ENCODE peak calls at places on chromosome 7, in eight cellular contexts. E is mucosa of descending colon, N is retinal pigment epithelial cell, C is kidney, R is H9, L is choroid plexus epithelial cell, Q is CD14-positive monocyte, X is ascending aorta. H is an unnamed sample.

GRCh38 chr7:16730937-16731336 is 22.6 kb upstream of the TSPAN13 start:
- DNase-seq in E (no peak), N (no peak), C (no peak), R (no peak), L (no peak), Q (no peak), X (no peak), H (no peak)

GRCh38 chr7:155216475-155217272 is 81.0 kb upstream of the INSIG1 start:
- DNase-seq in E (no peak), N (no peak), C (no peak), R (no peak), L (no peak), Q (no peak), X (no peak), H (no peak)

GRCh38 chr7:29112721-29113120 is 33.6 kb downstream of the CPVL start:
- DNase-seq in E (no peak), N (no peak), C (no peak), R (no peak), L (no peak), Q (no peak), X (no peak), H (no peak)

GRCh38 chr7:124201768-124202349 is 169.0 kb upstream of the TMEM229A start:
- DNase-seq in E (no peak), N (peak; percentile 17), C (no peak), R (no peak), L (peak; percentile 31), Q (no peak), X (no peak), H (no peak)

GRCh38 chr7:111175908-111176307 is 85.0 kb downstream of the LRRN3 start:
- DNase-seq in E (no peak), N (no peak), C (no peak), R (no peak), L (no peak), Q (no peak), X (no peak), H (no peak)

GRCh38 chr7:47335071-47335470 is 246.8 kb downstream of the TNS3 start:
- DNase-seq in E (no peak), N (no peak), C (no peak), R (no peak), L (no peak), Q (no peak), X (no peak), H (no peak)

GRCh38 chr7:18116661-18117060 is 89.0 kb upstream of the PRPS1L1 start:
- DNase-seq in E (no peak), N (peak; percentile 49), C (no peak), R (no peak), L (no peak), Q (no peak), X (no peak), H (no peak)

GRCh38 chr7:36726311-36726710 is 2.0 kb upstream of the AOAH start:
- DNase-seq in E (no peak), N (no peak), C (no peak), R (no peak), L (no peak), Q (peak; percentile 55), X (no peak), H (no peak)

GRCh38 chr7:23347682-23348180 is 48.6 kb downstream of the MALSU1 start:
- DNase-seq in E (no peak), N (peak; percentile 77), C (no peak), R (no peak), L (peak; percentile 90), Q (no peak), X (no peak), H (no peak)

DNA sequence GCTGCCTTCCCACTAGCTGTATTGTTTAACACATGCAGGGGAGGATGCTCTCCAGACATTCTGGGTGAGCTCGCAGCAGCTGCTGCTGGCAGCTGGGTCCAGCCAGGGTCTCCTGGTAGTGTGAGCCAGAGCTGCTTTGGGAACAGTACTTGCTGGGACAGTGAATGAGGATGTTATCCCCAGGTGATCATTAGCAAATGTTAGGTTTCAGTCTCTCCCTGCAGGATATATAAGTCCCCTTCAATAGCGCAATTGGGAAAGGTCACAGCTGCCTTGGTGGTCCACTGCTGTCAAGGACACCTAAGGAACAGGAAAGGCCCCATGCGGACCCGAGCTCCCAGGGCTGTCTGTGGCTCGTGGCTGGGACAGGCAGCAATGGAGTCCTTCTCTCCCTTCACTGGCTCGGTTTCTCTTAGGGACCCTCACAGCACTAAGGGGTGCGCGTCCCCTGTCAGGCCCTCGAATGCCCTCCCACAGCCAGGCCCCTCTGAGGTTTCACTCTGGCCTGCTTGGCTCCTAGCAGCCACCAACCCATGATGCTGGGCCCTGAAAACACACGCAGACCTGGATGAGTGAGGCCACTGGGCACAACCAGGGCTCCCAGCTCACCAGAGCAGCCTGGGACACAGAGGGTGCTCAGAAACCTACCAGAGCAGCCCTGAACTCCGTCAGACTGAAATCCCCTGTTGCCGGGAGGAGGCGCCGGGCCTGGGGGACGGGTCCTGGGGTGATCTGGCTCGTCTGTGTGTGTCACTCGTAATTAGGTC is 173.0 kb upstream of the LANCL2 start:
- DNase-seq in E (no peak), N (no peak), C (no peak), R (peak; percentile 57), L (peak; percentile 47), Q (no peak), X (no peak), H (no peak)
- TF ChIP-seq CTCF in E (no peak), N (peak; percentile 35), C (no peak), R (no peak), L (peak; percentile 38), Q (no peak), X (no peak), H (peak; percentile 24)

DNA sequence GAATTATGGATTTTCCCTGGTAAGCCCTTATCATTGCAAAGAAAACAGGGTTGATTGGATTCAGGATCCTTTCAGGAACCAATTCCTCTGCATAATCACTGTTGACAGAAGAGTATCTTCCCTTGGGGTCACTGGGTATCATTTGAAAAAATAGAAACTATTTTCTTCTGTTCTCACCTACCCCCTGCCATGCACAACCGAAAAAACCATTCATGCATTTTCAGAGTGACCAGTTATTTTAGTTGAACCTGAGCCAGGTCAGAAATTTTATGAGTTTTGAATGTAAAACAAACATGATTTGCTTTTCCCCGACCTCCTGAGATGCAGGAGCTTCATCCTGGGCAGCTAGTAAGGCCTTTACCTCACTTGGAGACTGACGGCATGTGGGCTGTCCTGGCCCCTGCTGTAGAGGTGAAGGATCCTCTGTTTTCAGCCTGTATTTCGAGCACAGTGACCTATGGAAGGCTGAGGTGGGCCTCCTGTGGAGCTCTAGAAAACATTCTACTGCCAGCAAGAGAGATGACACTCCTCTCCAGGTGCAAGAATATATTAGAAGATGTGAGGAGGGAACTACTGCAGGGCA is 30.1 kb downstream of the TMEM178B start:
- DNase-seq in E (no peak), N (no peak), C (no peak), R (no peak), L (no peak), Q (no peak), X (no peak), H (no peak)
- TF ChIP-seq CTCF in E (no peak), N (no peak), C (no peak), R (no peak), L (no peak), Q (no peak), X (no peak), H (no peak)

GRCh38 chr7:116715087-116715486 is 43.1 kb downstream of the MET start:
- DNase-seq in E (no peak), N (no peak), C (no peak), R (no peak), L (peak; percentile 30), Q (no peak), X (no peak), H (no peak)
- TF ChIP-seq CTCF in E (no peak), N (peak; percentile 19), C (no peak), R (no peak), L (peak; percentile 44), Q (no peak), X (no peak), H (peak; percentile 27)

GRCh38 chr7:144668503-144668902 is 167.3 kb downstream of the TPK1 start:
- DNase-seq in E (no peak), N (no peak), C (no peak), R (no peak), L (no peak), Q (no peak), X (no peak), H (no peak)
- TF ChIP-seq CTCF in E (no peak), N (no peak), C (no peak), R (peak; percentile 20), L (no peak), Q (no peak), X (no peak), H (no peak)

DNA sequence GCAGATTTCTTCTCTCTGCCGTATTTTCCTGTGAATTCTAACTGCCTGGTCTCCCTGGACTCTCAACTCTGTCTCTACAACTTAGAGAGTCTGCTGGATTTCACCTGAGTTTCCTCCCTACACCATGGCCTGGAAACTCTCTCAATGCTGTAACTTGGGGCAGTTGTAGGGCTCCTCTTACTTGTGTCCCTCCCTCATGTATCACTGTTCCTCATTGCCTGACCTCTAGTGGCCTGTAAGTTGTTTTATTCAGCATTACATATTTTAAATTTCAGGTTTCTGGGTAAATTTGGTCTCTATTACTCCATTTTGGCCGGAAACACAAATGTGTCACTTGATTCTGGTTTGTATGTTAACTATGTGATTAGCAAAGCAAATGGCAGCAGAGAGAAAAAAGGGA is 70.9 kb downstream of the DYNC1I1 start:
- DNase-seq in E (no peak), N (no peak), C (no peak), R (no peak), L (peak; percentile 16), Q (no peak), X (no peak), H (no peak)
- TF ChIP-seq CTCF in E (no peak), N (peak; percentile 35), C (no peak), R (peak; percentile 55), L (peak; percentile 21), Q (no peak), X (no peak), H (peak; percentile 63)

DNA sequence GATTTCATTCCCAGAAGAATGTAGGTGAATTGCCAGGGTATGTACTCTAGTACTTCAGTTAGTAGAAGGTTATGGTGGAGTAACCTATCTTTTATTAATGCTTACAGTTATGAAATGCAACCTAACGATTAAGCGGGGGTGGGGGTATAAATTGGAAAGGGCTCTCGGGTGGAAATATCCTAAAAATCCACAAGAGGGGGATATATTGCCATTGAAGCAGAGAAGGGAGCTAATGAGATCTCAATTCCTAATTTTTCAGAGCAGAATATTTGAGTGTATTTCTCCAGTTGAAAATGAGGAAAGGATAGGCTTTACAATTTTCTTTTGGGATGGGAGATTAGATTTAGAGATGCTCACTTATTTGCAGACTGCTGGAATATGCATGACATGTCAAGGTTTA is 90.8 kb downstream of the DNAJB9 start:
- DNase-seq in E (no peak), N (no peak), C (no peak), R (no peak), L (peak; percentile 34), Q (no peak), X (no peak), H (no peak)
- TF ChIP-seq CTCF in E (no peak), N (peak; percentile 56), C (no peak), R (peak; percentile 71), L (peak; percentile 49), Q (no peak), X (no peak), H (peak; percentile 67)

GRCh38 chr7:73522081-73522818 is at the start of gene BAZ1B:
- DNase-seq in E (peak; percentile 98), N (peak; percentile 92), C (peak; percentile 100), R (peak; percentile 98), L (peak; percentile 99), Q (peak; percentile 98), X (peak; percentile 96), H (peak; percentile 99)
- TF ChIP-seq CTCF in E (peak; percentile 19), N (no peak), C (no peak), R (peak; percentile 26), L (no peak), Q (peak; percentile 19), X (peak; percentile 9), H (peak; percentile 58)

GRCh38 chr7:41996381-41997035 is 240.5 kb downstream of the GLI3 start:
- DNase-seq in E (no peak), N (no peak), C (no peak), R (no peak), L (peak; percentile 82), Q (no peak), X (no peak), H (no peak)
- TF ChIP-seq CTCF in E (no peak), N (no peak), C (no peak), R (no peak), L (no peak), Q (no peak), X (no peak), H (no peak)